ENCODE peak calls at places on chromosome 13, in six cellular contexts. D is K562, U is HepG2, N is HCT116, X is upper lobe of left lung, M is GM12878. W is an unnamed sample.

GRCh38 chr13:97298816-97299215 is 76.7 kb downstream of the MBNL2 start:
- ATAC-seq in N (no peak), U (no peak), X (no peak), M (no peak), D (no peak), W (no peak)

GRCh38 chr13:109704771-109705628 is 81.4 kb downstream of the IRS2 start:
- ATAC-seq in M (no peak), D (no peak), U (no peak), X (peak; percentile 90), N (no peak), W (peak; percentile 73)

GRCh38 chr13:28131646-28132045 is 6.7 kb upstream of the PAN3 start:
- ATAC-seq in X (no peak), N (peak; percentile 81), M (no peak), D (no peak), U (no peak), W (no peak)

GRCh38 chr13:30739646-30740642 is 4.6 kb downstream of the ALOX5AP start:
- ATAC-seq in X (no peak), M (peak; percentile 54), N (peak; percentile 67), D (no peak), U (no peak), W (no peak)

GRCh38 chr13:99614465-99614885 is 113.2 kb downstream of the TM9SF2 start:
- ATAC-seq in M (peak; percentile 88), N (peak; percentile 73), U (peak; percentile 98), D (peak; percentile 94), X (peak; percentile 48), W (no peak)

GRCh38 chr13:101452519-101453485 is at the start of gene ITGBL1:
- ATAC-seq in N (no peak), D (no peak), X (peak; percentile 59), U (peak; percentile 75), M (peak; percentile 90), W (no peak)

GRCh38 chr13:45554604-45555109 is 60.9 kb downstream of the ERICH6B start:
- ATAC-seq in X (no peak), N (no peak), U (no peak), D (no peak), M (no peak), W (no peak)

GRCh38 chr13:110669036-110669435 is 36.9 kb downstream of the CARS2 start:
- ATAC-seq in X (no peak), M (no peak), N (no peak), D (no peak), U (no peak), W (no peak)

GRCh38 chr13:50284540-50284939 is 269.3 kb downstream of the KCNRG start:
- ATAC-seq in M (peak; percentile 58), D (no peak), N (no peak), U (no peak), X (peak; percentile 45), W (no peak)

GRCh38 chr13:21735621-21736401 is 64.9 kb downstream of the FGF9 start:
- ATAC-seq in D (no peak), M (no peak), N (no peak), U (no peak), X (no peak), W (no peak)

GRCh38 chr13:52615817-52616216 is 26.4 kb upstream of the HNRNPA1L2 start:
- ATAC-seq in X (no peak), D (no peak), M (peak; percentile 51), U (peak; percentile 9), N (peak; percentile 28), W (no peak)

GRCh38 chr13:101303512-101303911 is 112.8 kb downstream of the NALCN start:
- ATAC-seq in N (no peak), U (no peak), X (no peak), M (no peak), D (no peak), W (no peak)

GRCh38 chr13:30241537-30241936 is 65.8 kb downstream of the KATNAL1 start:
- ATAC-seq in M (peak; percentile 93), U (no peak), N (no peak), X (peak; percentile 52), D (no peak), W (no peak)

DNA sequence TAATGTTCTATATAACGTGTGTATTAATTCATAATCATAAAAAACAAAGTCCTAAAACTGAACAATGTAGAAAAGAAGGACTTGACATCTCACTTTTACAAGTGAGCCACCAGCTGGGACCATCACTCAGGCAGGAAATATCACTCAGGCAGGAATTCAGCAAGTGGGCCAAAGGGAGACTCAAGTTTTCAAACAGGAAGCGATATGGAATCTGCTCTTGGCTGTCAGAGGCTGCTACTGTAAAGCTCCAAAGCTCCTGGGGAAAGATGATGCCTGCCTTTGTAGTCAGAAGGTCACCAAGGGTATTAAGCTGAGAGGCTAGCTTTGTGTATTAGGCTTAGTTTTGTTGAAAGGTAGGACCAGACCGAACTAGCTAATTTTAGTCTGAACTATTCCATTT is 5.5 kb upstream of the AKAP11 start:
- ATAC-seq in U (peak; percentile 60), X (no peak), D (no peak), M (no peak), N (no peak), W (no peak)
- H3K27ac ChIP-seq in U (no peak overlapping the region), X (no peak overlapping the region), D (no peak overlapping the region), M (no peak overlapping the region), N (no peak overlapping the region), W (no peak overlapping the region)

DNA sequence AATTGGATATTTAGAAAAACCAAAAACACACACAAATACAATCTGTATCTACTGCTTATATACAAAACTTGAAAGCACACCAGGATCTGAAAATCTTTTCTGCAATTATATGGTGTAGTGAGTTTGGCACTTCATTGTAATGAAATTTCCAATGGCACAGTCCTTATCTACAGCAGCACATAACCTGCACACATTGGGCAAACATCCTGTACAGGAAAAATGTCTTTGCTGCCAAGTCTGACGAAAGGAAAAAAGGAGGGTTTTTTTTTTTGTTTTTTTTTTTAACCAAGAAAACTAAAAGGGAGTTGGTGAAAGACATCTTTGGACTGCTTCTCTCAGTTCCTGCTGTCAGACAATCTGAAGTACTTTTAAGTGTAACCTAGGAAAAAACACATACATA is 107.8 kb downstream of the FOXO1 start:
- ATAC-seq in U (no peak), X (no peak), D (no peak), M (no peak), N (no peak), W (no peak)
- TF ChIP-seq POLR2A in U (no peak), X (no peak), D (no peak), M (no peak), N (no peak), W (no peak)

DNA sequence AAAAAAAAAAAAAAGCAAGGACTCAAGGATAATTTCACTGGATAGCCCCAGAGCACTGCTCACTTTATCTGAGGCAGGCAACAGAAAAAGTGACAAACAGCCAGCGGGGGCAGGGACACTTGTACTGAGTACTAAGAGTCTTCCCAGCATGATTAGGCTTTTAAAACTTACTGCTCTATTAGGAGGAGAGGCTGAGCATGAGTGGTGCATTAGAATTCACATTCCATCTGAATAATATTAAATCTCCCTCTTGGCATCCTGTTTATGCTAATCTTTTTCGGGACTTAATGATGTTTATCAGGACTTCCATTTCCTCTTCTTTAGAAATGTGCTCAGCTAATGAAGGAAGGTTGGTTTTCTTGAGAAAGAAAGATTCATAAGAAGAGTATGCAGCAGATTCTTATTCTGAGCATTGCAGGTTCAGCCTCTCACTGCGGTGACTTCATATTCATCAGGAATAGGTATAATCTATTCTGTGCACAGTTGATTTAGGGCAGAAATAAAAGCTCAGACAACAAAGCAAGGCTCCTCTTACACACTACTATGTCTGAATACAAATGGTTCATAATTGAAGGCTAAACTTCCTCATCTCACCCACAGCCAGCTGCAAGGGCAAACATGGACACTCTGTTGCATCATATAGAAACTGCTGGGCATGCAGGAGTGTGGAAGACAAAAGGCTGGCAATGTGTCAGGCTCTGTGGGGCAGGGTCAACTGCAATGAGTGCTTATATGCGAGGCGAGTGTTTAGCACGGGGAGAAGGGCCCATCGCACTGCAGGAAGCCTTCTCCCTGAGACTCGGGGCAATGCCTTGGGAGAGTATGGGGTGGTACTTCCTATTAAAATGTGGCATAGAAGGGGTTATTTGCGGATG is 107.1 kb downstream of the KL start:
- ATAC-seq in N (no peak), U (no peak), M (no peak), X (peak; percentile 65), D (no peak), W (peak; percentile 18)
- TF ChIP-seq POLR2AphosphoS5 in N (no peak), U (no peak), M (no peak), X (peak; percentile 18), D (no peak), W (peak; percentile 68)

GRCh38 chr13:112968380-112968909 is 569 bp upstream of the MCF2L start:
- ATAC-seq in X (peak; percentile 52), U (peak; percentile 69), N (peak; percentile 74), D (no peak), M (no peak), W (no peak)
- H3K27ac ChIP-seq in X (peak overlapping the region; percentile 76), U (peak overlapping the region; percentile 56), N (no peak overlapping the region), D (no peak overlapping the region), M (no peak overlapping the region), W (peak overlapping the region; percentile 31)

GRCh38 chr13:113508531-113509254 is 18.2 kb upstream of the DCUN1D2 start:
- ATAC-seq in U (peak; percentile 11), D (no peak), N (no peak), M (no peak), X (peak; percentile 70), W (no peak)
- TF ChIP-seq POLR2A in U (no peak), D (no peak), N (no peak), M (no peak), X (no peak), W (no peak)

DNA sequence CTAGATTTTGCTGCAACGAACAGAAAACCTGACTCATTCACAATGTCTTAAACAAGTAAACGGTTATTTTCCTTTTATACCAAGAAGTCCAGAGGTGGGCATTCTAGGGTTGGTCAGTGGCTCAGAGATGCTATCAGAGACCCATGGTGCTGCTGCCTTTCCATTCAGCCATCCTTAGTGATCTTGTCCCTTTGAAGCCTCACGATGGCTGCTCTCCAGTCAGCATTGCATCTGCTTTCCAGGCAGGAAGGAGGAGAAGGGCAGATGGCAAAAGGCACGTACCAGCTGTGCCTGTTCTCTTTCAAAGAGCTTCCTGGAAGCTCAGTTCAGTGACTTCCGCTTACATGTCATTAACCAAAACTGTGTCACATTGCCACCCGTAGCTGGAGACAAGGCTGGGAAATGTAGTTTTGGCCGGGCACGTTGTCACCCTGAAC is 30.1 kb downstream of the WDFY2 start:
- ATAC-seq in D (no peak), M (peak; percentile 71), N (no peak), U (no peak), X (peak; percentile 72), W (peak; percentile 53)
- TF ChIP-seq POLR2AphosphoS5 in D (no peak), M (peak; percentile 81), N (no peak), U (no peak), X (peak; percentile 69), W (peak; percentile 27)